ENCODE peak calls at places on chromosome 12, in five cellular contexts. H is left ventricle myocardium inferior, R is H9, V is pancreas, A is HCT116. C is an unnamed sample. For H3K4me1, the result is how much of the 10 kb centered on the place peaks cover.

GRCh38 chr12:78778339-78778738 is 86.2 kb upstream of the SYT1 start:
- DNase-seq in A (no peak), R (no peak), H (no peak), V (no peak), C (no peak)

GRCh38 chr12:46450279-46450748 is 77.7 kb upstream of the SLC38A2 start:
- DNase-seq in R (no peak), H (peak), V (peak), A (no peak), C (peak)

GRCh38 chr12:21433525-21433924 is 3.9 kb upstream of the PYROXD1 start:
- DNase-seq in A (no peak), V (no peak), H (no peak), R (no peak), C (no peak)

GRCh38 chr12:88591343-88591742 is 11.1 kb upstream of the KITLG start:
- DNase-seq in R (no peak), V (no peak), H (no peak), A (no peak), C (no peak)

GRCh38 chr12:105740337-105740736 is 398.4 kb downstream of the NUAK1 start:
- DNase-seq in H (no peak), R (no peak), V (no peak), A (no peak), C (no peak)

GRCh38 chr12:91017043-91017442 is 12.3 kb upstream of the EPYC start:
- DNase-seq in H (no peak), A (no peak), R (no peak), V (no peak), C (no peak)

GRCh38 chr12:2669560-2669959 is 125.2 kb upstream of the FKBP4 start:
- DNase-seq in R (peak), V (no peak), H (no peak), A (no peak), C (no peak)

GRCh38 chr12:123041042-123041531 is 60.6 kb downstream of the ARL6IP4 start:
- DNase-seq in A (no peak), H (no peak), R (no peak), V (no peak), C (no peak)

GRCh38 chr12:4435537-4435936 is 10.1 kb downstream of the FGF6 start:
- DNase-seq in H (no peak), A (no peak), R (peak), V (no peak), C (no peak)

GRCh38 chr12:10722502-10722904 is 620 bp downstream of the YBX3 start:
- DNase-seq in A (no peak), R (no peak), V (no peak), H (peak), C (peak)

GRCh38 chr12:47361389-47362031 is 281.8 kb upstream of the AMIGO2 start:
- DNase-seq in A (no peak), H (no peak), V (no peak), R (peak), C (no peak)

GRCh38 chr12:51388066-51388799 is 3.0 kb downstream of the GALNT6 start:
- DNase-seq in H (no peak), R (no peak), A (no peak), V (no peak), C (peak)

GRCh38 chr12:56040151-56040550 is 1.6 kb upstream of the RPS26 start:
- DNase-seq in V (no peak), A (no peak), R (no peak), H (no peak), C (no peak)

GRCh38 chr12:24943947-24944597 is 4.8 kb downstream of the BCAT1 start:
- DNase-seq in R (no peak), H (no peak), A (no peak), V (no peak), C (no peak)

GRCh38 chr12:56346663-56347062 is 8.0 kb downstream of the IL23A start:
- DNase-seq in R (peak), V (no peak), A (no peak), H (no peak), C (no peak)

GRCh38 chr12:12722351-12723146 is 5.4 kb downstream of the CDKN1B start:
- DNase-seq in V (no peak), R (no peak), A (no peak), H (no peak), C (no peak)

GRCh38 chr12:3432176-3432742 is 58.7 kb upstream of the PRMT8 start:
- DNase-seq in V (no peak), R (peak), A (no peak), H (no peak), C (no peak)

GRCh38 chr12:78167510-78167909 is 336.8 kb downstream of the NAV3 start:
- DNase-seq in V (no peak), H (no peak), R (no peak), A (no peak), C (no peak)

GRCh38 chr12:6965026-6965661 is 5.3 kb downstream of the PHB2 start:
- DNase-seq in V (peak), A (peak), R (peak), H (peak), C (peak)
- H3K27ac ChIP-seq in V (peak), A (peak), R (peak), H (peak), C (peak)

GRCh38 chr12:116009805-116010204 is 267.7 kb downstream of the MED13L start:
- DNase-seq in A (no peak), H (no peak), R (no peak), V (no peak), C (no peak)
- TF ChIP-seq CTCF in A (peak), H (peak), R (peak), V (no peak), C (peak)

GRCh38 chr12:96206957-96207356 is 12.8 kb downstream of the ELK3 start:
- DNase-seq in R (no peak), H (no peak), A (no peak), V (no peak), C (no peak)
- H3K4me1 ChIP-seq in R (under half), H (half or more), A (under half), V (under half), C (under half)

GRCh38 chr12:67773896-67774295 is 125.4 kb downstream of the DYRK2 start:
- DNase-seq in V (no peak), R (no peak), A (no peak), H (no peak), C (no peak)

GRCh38 chr12:67774983-67775587 is 126.5 kb downstream of the DYRK2 start:
- DNase-seq in V (no peak), A (no peak), H (no peak), R (no peak), C (no peak)

GRCh38 chr12:67772276-67773169 is 124.0 kb downstream of the DYRK2 start:
- DNase-seq in A (no peak), H (no peak), V (no peak), R (peak), C (peak)
- H3K27ac ChIP-seq in A (no peak), H (peak), V (no peak), R (peak), C (peak)